ENCODE peak calls at places on chromosomes 13 and 19, in ten cellular contexts. H is pancreas; J is iPS DF 6.9; F is small intestine; L is neural progenitor cell; K is left lung; B is body of pancreas; D is left ventricle myocardium inferior; R is upper lobe of right lung; I is CD4-positive, alpha-beta memory T cell. V is an unnamed sample.
A peak's percentile ranks its signal among the peaks of the same experiment; 100 is the strongest.

GRCh38 chr13:90706631-90707030 is 640.9 kb upstream of the MIR17HG start:
- DNase-seq in H (no peak), J (no peak), F (no peak), L (no peak), K (no peak), B (no peak), D (no peak), R (no peak), I (no peak), V (no peak)

GRCh38 chr13:76754414-76754813 is 131.8 kb downstream of the KCTD12 start:
- DNase-seq in H (no peak), J (no peak), F (no peak), L (no peak), K (no peak), B (no peak), D (no peak), R (no peak), I (no peak), V (no peak)

GRCh38 chr13:89324582-89324981 is 1653.4 kb downstream of the SLITRK5 start:
- DNase-seq in H (no peak), J (peak; percentile 13), F (no peak), L (no peak), K (no peak), B (no peak), D (no peak), R (no peak), I (no peak), V (no peak)

GRCh38 chr13:52809310-52809769 is 39.1 kb downstream of the PCDH8 start:
- DNase-seq in H (peak; percentile 50), J (peak; percentile 77), F (peak; percentile 47), L (peak; percentile 80), K (no peak), B (peak; percentile 58), D (peak; percentile 33), R (peak; percentile 73), I (peak; percentile 8), V (peak; percentile 24)

GRCh38 chr19:31278555-31279435 is 70.4 kb downstream of the TSHZ3 start:
- DNase-seq in H (no peak), J (no peak), F (no peak), L (no peak), K (peak; percentile 71), B (no peak), D (no peak), R (peak; percentile 44), I (no peak), V (no peak)

GRCh38 chr19:21210037-21210621 is 68.3 kb downstream of the ZNF431 start:
- DNase-seq in H (no peak), J (no peak), F (peak; percentile 11), L (no peak), K (no peak), B (no peak), D (no peak), R (no peak), I (no peak), V (no peak)

GRCh38 chr19:5397804-5398692 is 57.2 kb upstream of the ZNRF4 start:
- DNase-seq in H (no peak), J (no peak), F (no peak), L (peak; percentile 96), K (no peak), B (no peak), D (no peak), R (no peak), I (no peak), V (no peak)

GRCh38 chr13:35984287-35984686 is 146.9 kb downstream of the DCLK1 start:
- DNase-seq in H (no peak), J (no peak), F (no peak), L (no peak), K (no peak), B (no peak), D (no peak), R (no peak), I (no peak), V (no peak)

GRCh38 chr19:56112313-56112709 is 8.8 kb downstream of the ZNF787 start:
- DNase-seq in H (no peak), J (no peak), F (peak; percentile 19), L (no peak), K (no peak), B (no peak), D (no peak), R (no peak), I (no peak), V (no peak)

GRCh38 chr19:48445256-48445605 is 552 bp upstream of the GRWD1 start:
- DNase-seq in H (no peak), J (no peak), F (no peak), L (peak; percentile 83), K (no peak), B (no peak), D (no peak), R (no peak), I (no peak), V (no peak)

GRCh38 chr13:45229172-45229571 is 28.3 kb upstream of the KCTD4 start:
- DNase-seq in H (no peak), J (no peak), F (no peak), L (no peak), K (no peak), B (no peak), D (no peak), R (no peak), I (no peak), V (no peak)

GRCh38 chr19:49425922-49426592 is 869 bp downstream of the GFY start:
- DNase-seq in H (no peak), J (peak; percentile 85), F (no peak), L (peak; percentile 81), K (no peak), B (no peak), D (no peak), R (no peak), I (no peak), V (no peak)

GRCh38 chr19:43464089-43464775 is 1.2 kb downstream of the LYPD3 start:
- DNase-seq in H (peak; percentile 67), J (no peak), F (no peak), L (peak; percentile 84), K (peak; percentile 90), B (peak; percentile 66), D (peak; percentile 78), R (peak; percentile 87), I (no peak), V (peak; percentile 74)

GRCh38 chr13:20165417-20166257 is 4.8 kb upstream of the GJA3 start:
- DNase-seq in H (no peak), J (no peak), F (no peak), L (no peak), K (no peak), B (no peak), D (no peak), R (no peak), I (no peak), V (no peak)

GRCh38 chr13:87677334-87678234 is 6.4 kb downstream of the SLITRK5 start:
- DNase-seq in H (peak; percentile 15), J (no peak), F (no peak), L (peak; percentile 82), K (peak; percentile 85), B (peak; percentile 36), D (no peak), R (peak; percentile 71), I (no peak), V (no peak)

GRCh38 chr19:10517760-10518443 is 655 bp upstream of the S1PR5 start:
- DNase-seq in H (no peak), J (no peak), F (no peak), L (peak; percentile 39), K (no peak), B (no peak), D (no peak), R (no peak), I (no peak), V (no peak)
- H3K4me3 ChIP-seq in H (peak overlapping the region; percentile 57), J (peak overlapping the region; percentile 65), F (no peak overlapping the region), L (peak overlapping the region; percentile 44), K (peak overlapping the region; percentile 26), B (peak overlapping the region; percentile 4), D (peak overlapping the region; percentile 62), R (peak overlapping the region; percentile 38), I (peak overlapping the region; percentile 24), V (peak overlapping the region; percentile 52)

DNA sequence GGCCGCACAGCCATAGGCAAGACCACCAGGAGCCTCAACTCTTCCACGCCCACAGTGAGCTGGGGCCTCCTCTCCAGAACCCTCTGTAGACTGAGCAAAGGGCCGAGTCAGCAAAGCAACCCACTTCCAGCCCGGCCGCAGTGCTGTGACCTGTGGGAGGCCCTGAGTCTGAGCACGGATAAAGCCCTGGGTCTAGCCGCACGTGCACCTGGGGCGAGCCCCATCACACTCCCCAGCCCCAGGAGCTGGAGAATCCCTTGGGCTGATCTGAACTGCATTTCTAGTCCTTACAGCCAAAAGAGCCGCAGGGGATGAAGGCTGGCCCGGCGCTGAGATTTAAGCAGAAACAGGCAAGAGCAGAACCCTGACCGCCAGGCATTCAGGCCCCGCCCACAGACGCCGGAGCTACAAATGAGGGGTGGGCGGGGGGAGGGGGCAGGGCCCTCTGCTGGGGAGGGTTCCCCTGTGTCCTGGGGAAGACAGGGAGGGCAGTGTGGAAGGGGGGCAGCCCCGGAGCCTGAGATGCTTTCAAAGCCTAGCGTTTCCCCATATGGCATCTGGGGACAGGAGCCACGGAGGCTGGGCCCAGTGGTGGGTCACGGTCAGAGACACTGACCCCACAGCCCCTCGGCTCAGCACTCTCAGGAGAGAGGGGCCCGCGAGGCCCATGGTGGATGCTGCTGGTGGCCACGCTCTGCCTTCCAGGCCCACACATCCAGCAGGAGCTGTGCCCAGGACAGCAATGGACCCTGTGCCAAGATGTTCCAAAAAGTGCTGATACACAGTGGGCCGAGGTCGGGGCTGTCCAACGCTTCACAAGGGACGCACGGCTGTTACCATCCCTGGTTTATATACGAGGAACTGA is 4.9 kb downstream of the TMEM259 start:
- DNase-seq in H (no peak), J (no peak), F (no peak), L (peak; percentile 42), K (peak; percentile 64), B (no peak), D (peak; percentile 15), R (no peak), I (no peak), V (peak; percentile 53)
- H3K27ac ChIP-seq in H (no peak overlapping the region), J (no peak overlapping the region), F (no peak overlapping the region), L (no peak overlapping the region), K (no peak overlapping the region), B (no peak overlapping the region), D (peak overlapping the region; percentile 65), R (no peak overlapping the region), I (no peak overlapping the region), V (peak overlapping the region; percentile 63)

DNA sequence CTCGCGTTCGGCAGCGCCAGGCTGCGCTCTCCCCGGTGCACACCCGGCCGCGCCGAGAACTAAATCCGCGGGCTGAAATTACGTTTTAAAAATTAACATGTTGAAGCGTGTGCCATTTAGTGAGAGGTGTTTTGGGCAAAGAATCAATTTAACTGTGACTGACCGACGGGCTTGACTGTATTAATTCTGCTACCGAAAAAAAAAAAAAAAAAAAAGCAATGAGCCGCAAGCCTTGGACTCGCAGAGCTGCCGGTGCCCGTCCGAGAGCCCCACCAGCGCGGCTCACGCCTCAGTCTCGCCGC is 9.6 kb upstream of the SOX1 start:
- DNase-seq in H (no peak), J (no peak), F (no peak), L (peak; percentile 38), K (no peak), B (no peak), D (no peak), R (no peak), I (no peak), V (no peak)
- H3K27me3 ChIP-seq in H (peaks cover 38% of the 10 kb centered on the region), J (peaks cover 92% of the 10 kb centered on the region), F (peaks cover 76% of the 10 kb centered on the region), L (peaks cover 100% of the 10 kb centered on the region), K (peaks cover 100% of the 10 kb centered on the region), B (peaks cover 4% of the 10 kb centered on the region), D (peaks cover 100% of the 10 kb centered on the region), R (peaks cover 100% of the 10 kb centered on the region), I (peaks cover 28% of the 10 kb centered on the region), V (peaks cover 52% of the 10 kb centered on the region)

DNA sequence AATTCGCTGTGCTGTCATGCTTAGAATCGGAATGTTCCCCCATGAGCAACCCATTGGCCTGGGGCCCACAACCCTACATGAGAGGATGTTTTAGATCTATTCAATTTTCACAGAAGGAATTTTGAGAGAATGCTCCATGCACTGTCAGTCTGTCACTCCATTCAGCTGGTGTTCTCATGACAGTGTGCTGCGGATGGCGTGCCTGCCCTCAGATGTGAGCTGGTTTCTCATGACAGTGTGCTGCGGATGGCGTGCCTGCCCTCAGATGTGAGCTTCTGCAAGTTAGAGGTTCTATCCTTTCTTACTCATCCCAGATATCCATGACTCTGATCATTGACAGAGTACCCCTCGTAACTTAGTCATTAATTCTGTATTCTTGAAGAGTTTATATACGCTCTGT is 1193.0 kb downstream of the EFNB2 start:
- DNase-seq in H (no peak), J (no peak), F (no peak), L (no peak), K (peak; percentile 29), B (no peak), D (no peak), R (no peak), I (no peak), V (no peak)
- H3K4me3 ChIP-seq in H (no peak overlapping the region), J (no peak overlapping the region), F (no peak overlapping the region), L (no peak overlapping the region), K (no peak overlapping the region), B (no peak overlapping the region), D (no peak overlapping the region), R (no peak overlapping the region), I (no peak overlapping the region), V (no peak overlapping the region)

V was measured in psoas muscle.